ENCODE peak calls at places on chromosomes 4 and X, in seven cellular contexts. I is Calu3, E is LNCaP clone FGC, R is NCI-H1105 treated with DMSO at 0.1 percent for 48 hours, P is memory B cell, X is HAP-1, B is DMS153. W is an unnamed sample.

GRCh38 chr4:1337376-1337831 is 9.6 kb upstream of the UVSSA start:
- DNase-seq in I (peak), X (no peak), P (no peak), E (no peak), R (no peak), B (no peak), W (no peak)

GRCh38 chrX:68846536-68846935 is 17.7 kb downstream of the EFNB1 start:
- DNase-seq in X (peak), E (no peak), P (no peak), R (no peak), B (no peak), I (no peak), W (no peak)

GRCh38 chr4:173794662-173795061 is 264.6 kb upstream of the HAND2 start:
- DNase-seq in X (no peak), B (no peak), E (no peak), R (no peak), P (no peak), I (no peak), W (no peak)

GRCh38 chr4:179165339-179165738 is 1723.1 kb upstream of the AGA start:
- DNase-seq in E (no peak), B (no peak), I (no peak), P (no peak), R (no peak), X (no peak), W (no peak)

GRCh38 chrX:50613846-50614245 is 143.2 kb upstream of the DGKK start:
- DNase-seq in P (no peak), B (no peak), R (no peak), X (no peak), I (no peak), E (no peak), W (no peak)

GRCh38 chr4:150209140-150209829 is 131.0 kb downstream of the DCLK2 start:
- DNase-seq in X (peak), P (peak), R (peak), E (peak), I (peak), B (no peak), W (no peak)

GRCh38 chrX:68894142-68894512 is 65.3 kb downstream of the EFNB1 start:
- DNase-seq in X (no peak), I (no peak), E (no peak), R (no peak), P (no peak), B (no peak), W (no peak)

GRCh38 chr4:87574996-87575395 is 33.3 kb upstream of the DSPP start:
- DNase-seq in E (no peak), R (no peak), X (no peak), P (no peak), I (no peak), B (no peak), W (no peak)